ENCODE peak calls at places on chromosomes 6 and 20, in ten cellular contexts. One of them, this sample, is unnamed.

GRCh38 chr6:42075159-42075838 is 25.0 kb downstream of the TAF8 start:
- DNase-seq in stomach: peak
- DNase-seq in ovary: peak
- DNase-seq in suprapubic skin: peak
- DNase-seq in A549: peak
- DNase-seq in H1: no peak
- DNase-seq in NB4: peak
- DNase-seq in uterus: peak
- DNase-seq in adrenal gland: peak
- DNase-seq in endothelial cell of umbilical vein: peak
- DNase-seq in this sample: peak

GRCh38 chr20:32563311-32564272 is 21.5 kb downstream of the NOL4L start:
- DNase-seq in stomach: no peak
- DNase-seq in ovary: no peak
- DNase-seq in suprapubic skin: no peak
- DNase-seq in A549: no peak
- DNase-seq in H1: no peak
- DNase-seq in NB4: no peak
- DNase-seq in uterus: no peak
- DNase-seq in adrenal gland: no peak
- DNase-seq in endothelial cell of umbilical vein: no peak
- DNase-seq in this sample: no peak

GRCh38 chr6:4225207-4225872 is 90.0 kb upstream of the ECI2 start:
- DNase-seq in stomach: no peak
- DNase-seq in ovary: no peak
- DNase-seq in suprapubic skin: no peak
- DNase-seq in A549: no peak
- DNase-seq in H1: no peak
- DNase-seq in NB4: peak
- DNase-seq in uterus: no peak
- DNase-seq in adrenal gland: no peak
- DNase-seq in endothelial cell of umbilical vein: no peak
- DNase-seq in this sample: no peak

GRCh38 chr20:59082077-59082740 is 39.6 kb upstream of the PRELID3B start:
- DNase-seq in stomach: no peak
- DNase-seq in ovary: no peak
- DNase-seq in suprapubic skin: no peak
- DNase-seq in A549: no peak
- DNase-seq in H1: no peak
- DNase-seq in NB4: peak
- DNase-seq in uterus: no peak
- DNase-seq in adrenal gland: no peak
- DNase-seq in endothelial cell of umbilical vein: no peak
- DNase-seq in this sample: no peak

GRCh38 chr6:167410510-167410909 is 85.6 kb downstream of the TTLL2 start:
- DNase-seq in stomach: no peak
- DNase-seq in ovary: no peak
- DNase-seq in suprapubic skin: no peak
- DNase-seq in A549: no peak
- DNase-seq in H1: no peak
- DNase-seq in NB4: no peak
- DNase-seq in uterus: no peak
- DNase-seq in adrenal gland: no peak
- DNase-seq in endothelial cell of umbilical vein: no peak
- DNase-seq in this sample: no peak

GRCh38 chr6:70282906-70283461 is 19.9 kb downstream of the COL9A1 start:
- DNase-seq in stomach: no peak
- DNase-seq in ovary: no peak
- DNase-seq in suprapubic skin: no peak
- DNase-seq in A549: no peak
- DNase-seq in H1: peak
- DNase-seq in NB4: no peak
- DNase-seq in uterus: no peak
- DNase-seq in adrenal gland: no peak
- DNase-seq in endothelial cell of umbilical vein: no peak
- DNase-seq in this sample: no peak

GRCh38 chr20:51172558-51173428 is 149.9 kb upstream of the KCNG1 start:
- DNase-seq in stomach: no peak
- DNase-seq in ovary: no peak
- DNase-seq in suprapubic skin: no peak
- DNase-seq in A549: no peak
- DNase-seq in H1: no peak
- DNase-seq in NB4: no peak
- DNase-seq in uterus: no peak
- DNase-seq in adrenal gland: no peak
- DNase-seq in endothelial cell of umbilical vein: no peak
- DNase-seq in this sample: no peak

GRCh38 chr6:29653452-29654038 is 3.3 kb upstream of the MOG start:
- DNase-seq in stomach: peak
- DNase-seq in ovary: peak
- DNase-seq in suprapubic skin: no peak
- DNase-seq in A549: peak
- DNase-seq in H1: no peak
- DNase-seq in NB4: peak
- DNase-seq in uterus: no peak
- DNase-seq in adrenal gland: peak
- DNase-seq in endothelial cell of umbilical vein: peak
- DNase-seq in this sample: no peak

GRCh38 chr6:154542747-154543146 is 32.3 kb upstream of the CNKSR3 start:
- DNase-seq in stomach: no peak
- DNase-seq in ovary: no peak
- DNase-seq in suprapubic skin: no peak
- DNase-seq in A549: no peak
- DNase-seq in H1: peak
- DNase-seq in NB4: no peak
- DNase-seq in uterus: no peak
- DNase-seq in adrenal gland: no peak
- DNase-seq in endothelial cell of umbilical vein: no peak
- DNase-seq in this sample: no peak

GRCh38 chr20:50762435-50763201 is 31.2 kb downstream of the PARD6B start:
- DNase-seq in stomach: peak
- DNase-seq in ovary: peak
- DNase-seq in suprapubic skin: no peak
- DNase-seq in A549: peak
- DNase-seq in H1: no peak
- DNase-seq in NB4: no peak
- DNase-seq in uterus: peak
- DNase-seq in adrenal gland: peak
- DNase-seq in endothelial cell of umbilical vein: no peak
- DNase-seq in this sample: peak

GRCh38 chr6:17469006-17469972 is 75.9 kb downstream of the CAP2 start:
- DNase-seq in stomach: no peak
- DNase-seq in ovary: no peak
- DNase-seq in suprapubic skin: no peak
- DNase-seq in A549: no peak
- DNase-seq in H1: no peak
- DNase-seq in NB4: no peak
- DNase-seq in uterus: no peak
- DNase-seq in adrenal gland: no peak
- DNase-seq in endothelial cell of umbilical vein: peak
- DNase-seq in this sample: peak

GRCh38 chr6:1103945-1104623 is 207.8 kb upstream of the FOXQ1 start:
- DNase-seq in stomach: no peak
- DNase-seq in ovary: no peak
- DNase-seq in suprapubic skin: no peak
- DNase-seq in A549: no peak
- DNase-seq in H1: no peak
- DNase-seq in NB4: no peak
- DNase-seq in uterus: no peak
- DNase-seq in adrenal gland: no peak
- DNase-seq in endothelial cell of umbilical vein: no peak
- DNase-seq in this sample: no peak

DNA sequence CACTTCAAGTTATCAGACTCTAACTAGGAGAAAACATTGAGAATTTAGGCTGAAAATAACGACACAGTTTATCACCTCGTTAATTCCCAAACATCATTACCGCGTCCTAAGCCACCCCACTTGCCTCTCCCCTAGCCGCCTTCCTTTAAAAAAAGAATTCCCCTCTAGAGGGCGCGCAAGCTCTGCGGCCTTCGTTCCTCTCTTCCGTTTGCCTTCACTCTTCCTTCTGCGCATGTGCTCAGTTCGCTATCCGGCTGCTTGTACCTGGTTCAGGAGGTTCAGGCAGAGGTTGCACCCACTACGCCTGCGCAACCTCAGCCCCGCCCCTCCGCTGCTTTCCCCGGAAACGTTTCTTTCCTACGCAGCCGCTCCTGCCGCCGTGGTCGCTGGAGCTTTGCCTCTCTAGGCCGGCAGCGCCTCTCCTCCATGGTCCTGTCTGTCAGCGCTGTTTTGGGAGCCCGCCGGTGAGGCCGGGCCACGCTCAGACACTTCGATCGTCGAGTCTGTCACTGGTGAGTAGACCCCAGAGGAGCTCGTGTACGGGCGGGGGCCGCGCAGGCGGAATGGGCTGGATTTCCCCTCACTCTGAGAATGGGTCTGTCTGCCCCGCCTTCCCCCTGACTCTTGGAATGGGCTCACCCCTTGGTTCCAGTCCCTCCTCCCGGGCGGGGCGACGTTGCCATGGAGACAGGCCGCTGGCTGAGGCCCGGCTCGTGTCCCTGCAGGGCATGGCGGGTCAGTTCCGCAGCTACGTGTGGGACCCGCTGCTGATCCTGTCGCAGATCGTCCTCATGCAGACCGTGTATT is at the start of gene SYS1:
- DNase-seq in stomach: peak
- DNase-seq in ovary: peak
- DNase-seq in suprapubic skin: peak
- DNase-seq in A549: peak
- DNase-seq in H1: peak
- DNase-seq in NB4: peak
- DNase-seq in uterus: peak
- DNase-seq in adrenal gland: peak
- DNase-seq in endothelial cell of umbilical vein: peak
- DNase-seq in this sample: peak
- TF ChIP-seq POLR2A in stomach: no peak
- TF ChIP-seq POLR2A in ovary: peak
- TF ChIP-seq POLR2A in suprapubic skin: peak
- TF ChIP-seq POLR2A in A549: peak
- TF ChIP-seq POLR2A in H1: no peak
- TF ChIP-seq POLR2A in NB4: peak
- TF ChIP-seq POLR2A in uterus: peak
- TF ChIP-seq POLR2A in adrenal gland: peak
- TF ChIP-seq POLR2A in endothelial cell of umbilical vein: peak
- TF ChIP-seq POLR2A in this sample: no peak

GRCh38 chr6:106530026-106530425 is 99.3 kb downstream of the RTN4IP1 start:
- DNase-seq in stomach: no peak
- DNase-seq in ovary: no peak
- DNase-seq in suprapubic skin: no peak
- DNase-seq in A549: no peak
- DNase-seq in H1: no peak
- DNase-seq in NB4: no peak
- DNase-seq in uterus: no peak
- DNase-seq in adrenal gland: no peak
- DNase-seq in endothelial cell of umbilical vein: no peak
- DNase-seq in this sample: no peak
- H3K4me3 ChIP-seq in stomach: no peak
- H3K4me3 ChIP-seq in ovary: no peak
- H3K4me3 ChIP-seq in suprapubic skin: no peak
- H3K4me3 ChIP-seq in A549: no peak
- H3K4me3 ChIP-seq in H1: no peak
- H3K4me3 ChIP-seq in NB4: no peak
- H3K4me3 ChIP-seq in uterus: no peak
- H3K4me3 ChIP-seq in adrenal gland: no peak
- H3K4me3 ChIP-seq in endothelial cell of umbilical vein: no peak
- H3K4me3 ChIP-seq in this sample: no peak

GRCh38 chr20:21322921-21323321 is 19.8 kb downstream of the XRN2 start:
- DNase-seq in stomach: no peak
- DNase-seq in ovary: no peak
- DNase-seq in suprapubic skin: no peak
- DNase-seq in A549: no peak
- DNase-seq in H1: no peak
- DNase-seq in NB4: peak
- DNase-seq in uterus: no peak
- DNase-seq in adrenal gland: no peak
- DNase-seq in endothelial cell of umbilical vein: no peak
- DNase-seq in this sample: no peak

GRCh38 chr20:21323640-21324039 is 20.5 kb downstream of the XRN2 start:
- DNase-seq in stomach: no peak
- DNase-seq in ovary: no peak
- DNase-seq in suprapubic skin: no peak
- DNase-seq in A549: no peak
- DNase-seq in H1: no peak
- DNase-seq in NB4: no peak
- DNase-seq in uterus: no peak
- DNase-seq in adrenal gland: peak
- DNase-seq in endothelial cell of umbilical vein: peak
- DNase-seq in this sample: no peak

GRCh38 chr20:21324126-21324525 is 21.0 kb downstream of the XRN2 start:
- DNase-seq in stomach: no peak
- DNase-seq in ovary: no peak
- DNase-seq in suprapubic skin: no peak
- DNase-seq in A549: no peak
- DNase-seq in H1: no peak
- DNase-seq in NB4: no peak
- DNase-seq in uterus: no peak
- DNase-seq in adrenal gland: no peak
- DNase-seq in endothelial cell of umbilical vein: no peak
- DNase-seq in this sample: no peak

GRCh38 chr20:21325296-21325695 is 22.2 kb downstream of the XRN2 start:
- DNase-seq in stomach: no peak
- DNase-seq in ovary: no peak
- DNase-seq in suprapubic skin: no peak
- DNase-seq in A549: no peak
- DNase-seq in H1: no peak
- DNase-seq in NB4: peak
- DNase-seq in uterus: no peak
- DNase-seq in adrenal gland: no peak
- DNase-seq in endothelial cell of umbilical vein: peak
- DNase-seq in this sample: no peak

GRCh38 chr20:21326700-21327099 is 23.6 kb downstream of the XRN2 start:
- DNase-seq in stomach: no peak
- DNase-seq in ovary: no peak
- DNase-seq in suprapubic skin: no peak
- DNase-seq in A549: no peak
- DNase-seq in H1: no peak
- DNase-seq in NB4: no peak
- DNase-seq in uterus: no peak
- DNase-seq in adrenal gland: no peak
- DNase-seq in endothelial cell of umbilical vein: no peak
- DNase-seq in this sample: no peak
- TF ChIP-seq CTCF in stomach: no peak
- TF ChIP-seq CTCF in ovary: no peak
- TF ChIP-seq CTCF in suprapubic skin: no peak
- TF ChIP-seq CTCF in A549: no peak
- TF ChIP-seq CTCF in H1: no peak
- TF ChIP-seq CTCF in NB4: no peak
- TF ChIP-seq CTCF in uterus: no peak
- TF ChIP-seq CTCF in adrenal gland: no peak
- TF ChIP-seq CTCF in endothelial cell of umbilical vein: no peak
- TF ChIP-seq CTCF in this sample: no peak

DNA sequence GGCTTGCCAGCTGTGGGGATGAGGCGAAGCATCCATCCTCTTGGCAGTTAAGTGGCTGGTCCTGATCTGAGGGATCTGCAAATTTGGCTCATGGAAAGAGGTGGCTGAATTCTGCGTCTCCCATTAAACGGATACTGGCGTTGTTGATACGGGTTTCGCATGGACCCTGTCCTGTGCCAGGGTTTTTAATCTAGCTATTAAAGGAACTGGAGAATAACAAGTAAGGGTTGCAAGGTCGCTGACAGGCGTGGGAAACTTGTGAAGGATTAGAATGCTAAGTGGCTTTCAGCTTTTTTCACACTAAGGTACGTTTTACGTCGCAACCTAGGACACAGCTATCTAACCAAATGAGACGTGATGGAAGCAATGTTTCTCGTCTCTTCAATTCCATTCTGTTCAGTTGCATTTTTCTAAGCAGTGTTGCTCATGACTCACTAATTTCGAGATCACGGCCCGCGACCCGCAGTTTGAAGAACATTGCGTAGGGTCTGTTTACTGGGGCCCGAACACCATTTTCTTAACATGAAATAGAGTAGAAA is 852 bp downstream of the GMNN start:
- DNase-seq in stomach: no peak
- DNase-seq in ovary: no peak
- DNase-seq in suprapubic skin: no peak
- DNase-seq in A549: no peak
- DNase-seq in H1: no peak
- DNase-seq in NB4: peak
- DNase-seq in uterus: no peak
- DNase-seq in adrenal gland: peak
- DNase-seq in endothelial cell of umbilical vein: no peak
- DNase-seq in this sample: no peak
- TF ChIP-seq POLR2A in stomach: no peak
- TF ChIP-seq POLR2A in ovary: no peak
- TF ChIP-seq POLR2A in suprapubic skin: no peak
- TF ChIP-seq POLR2A in A549: no peak
- TF ChIP-seq POLR2A in H1: no peak
- TF ChIP-seq POLR2A in NB4: no peak
- TF ChIP-seq POLR2A in uterus: no peak
- TF ChIP-seq POLR2A in adrenal gland: no peak
- TF ChIP-seq POLR2A in endothelial cell of umbilical vein: no peak
- TF ChIP-seq POLR2A in this sample: no peak

This sample was measured in lower leg skin.